ENCODE peak calls at places on chromosome 18, in eight cellular contexts. G is dermis blood vessel endothelial cell, D is Right ventricle myocardium superior, J is fibroblast of the aortic adventitia, W is NCI-H1417 treated with DMSO at 0.1 percent for 48 hours, A is NCI-H226, F is anterior cingulate cortex, T is NCI-H345. K is an unnamed sample.

GRCh38 chr18:66511810-66512209 is 92.1 kb downstream of the CDH19 start:
- DNase-seq in J (no peak), D (no peak), F (no peak), G (no peak), W (no peak), A (peak), T (no peak), K (no peak)

GRCh38 chr18:54191352-54191751 is 33.1 kb downstream of the MBD2 start:
- DNase-seq in T (no peak), F (no peak), W (no peak), A (no peak), G (no peak), D (no peak), J (no peak), K (no peak)

GRCh38 chr18:5456577-5457466 is 87.0 kb downstream of the EPB41L3 start:
- DNase-seq in G (peak), F (peak), T (no peak), A (no peak), W (no peak), D (no peak), J (peak), K (peak)

GRCh38 chr18:4254840-4255239 is 200.3 kb downstream of the DLGAP1 start:
- DNase-seq in T (no peak), J (no peak), D (no peak), F (no peak), G (peak), A (no peak), W (no peak), K (no peak)

GRCh38 chr18:74388227-74388626 is 68.9 kb downstream of the DIPK1C start:
- DNase-seq in W (no peak), D (no peak), G (no peak), J (no peak), T (peak), F (no peak), A (no peak), K (peak)

GRCh38 chr18:74082476-74083070 is 65.1 kb downstream of the FBXO15 start:
- DNase-seq in A (no peak), G (peak), J (peak), D (peak), T (no peak), W (no peak), F (peak), K (peak)

GRCh38 chr18:55338955-55339662 is 248.9 kb downstream of the TCF4 start:
- DNase-seq in D (no peak), A (no peak), W (no peak), F (no peak), J (peak), G (peak), T (no peak), K (peak)

GRCh38 chr18:13542520-13542847 is 183.9 kb downstream of the FAM210A start:
- DNase-seq in F (no peak), D (no peak), W (no peak), T (no peak), A (no peak), G (no peak), J (no peak), K (no peak)

GRCh38 chr18:43364535-43364934 is 87.2 kb upstream of the SYT4 start:
- DNase-seq in J (no peak), W (no peak), A (no peak), F (no peak), G (no peak), T (no peak), D (no peak), K (no peak)

GRCh38 chr18:2970762-2971659 is 41.9 kb downstream of the LPIN2 start:
- DNase-seq in J (no peak), D (no peak), G (no peak), A (no peak), T (no peak), W (no peak), F (no peak), K (no peak)

GRCh38 chr18:8504451-8504850 is 104.8 kb upstream of the RAB12 start:
- DNase-seq in T (no peak), G (no peak), D (no peak), W (no peak), F (no peak), J (no peak), A (no peak), K (peak)

GRCh38 chr18:44958040-44958439 is 277.4 kb downstream of the SETBP1 start:
- DNase-seq in F (no peak), T (no peak), A (no peak), J (no peak), D (no peak), G (no peak), W (no peak), K (no peak)

GRCh38 chr18:34122724-34123334 is 101.9 kb downstream of the NOL4 start:
- DNase-seq in D (no peak), T (peak), G (peak), W (peak), J (peak), A (peak), F (no peak), K (peak)